ENCODE peak calls at places on chromosome 15, in six cellular contexts. N is OCI-LY7, F is IMR-90, S is stomach, D is thoracic aorta, T is choroid plexus epithelial cell. P is an unnamed sample.

GRCh38 chr15:96274698-96275097 is 55.8 kb upstream of the NR2F2 start:
- DNase-seq in N (no peak), F (no peak), S (no peak), D (no peak), T (peak), P (no peak)

GRCh38 chr15:65960586-65960985 is 91.3 kb downstream of the RAB11A start:
- DNase-seq in N (peak), F (no peak), S (no peak), D (no peak), T (no peak), P (no peak)

GRCh38 chr15:63803106-63803886 is 30.5 kb downstream of the HERC1 start:
- DNase-seq in N (no peak), F (no peak), S (no peak), D (no peak), T (no peak), P (no peak)

GRCh38 chr15:48400086-48400485 is 68.9 kb downstream of the DUT start:
- DNase-seq in N (no peak), F (peak), S (no peak), D (no peak), T (peak), P (no peak)

GRCh38 chr15:68229386-68230156 is at the start of gene CLN6:
- DNase-seq in N (peak), F (peak), S (peak), D (no peak), T (peak), P (peak)

GRCh38 chr15:61228025-61228901 is 839 bp downstream of the RORA start:
- DNase-seq in N (no peak), F (peak), S (no peak), D (no peak), T (peak), P (no peak)

GRCh38 chr15:64911317-64912186 is at the start of gene ANKDD1A:
- DNase-seq in N (peak), F (peak), S (peak), D (peak), T (peak), P (peak)

GRCh38 chr15:37084602-37085001 is 15.7 kb downstream of the MEIS2 start:
- DNase-seq in N (no peak), F (no peak), S (no peak), D (no peak), T (no peak), P (no peak)

GRCh38 chr15:25226360-25226759 is 212.5 kb downstream of the UBE3A start:
- DNase-seq in N (no peak), F (no peak), S (no peak), D (no peak), T (no peak), P (no peak)

GRCh38 chr15:51401872-51402517 is 60.5 kb downstream of the GLDN start:
- DNase-seq in N (no peak), F (peak), S (peak), D (no peak), T (peak), P (peak)
- TF ChIP-seq CTCF in N (peak), F (peak), S (no peak), D (peak), T (peak), P (peak)

GRCh38 chr15:73630030-73630429 is 3.2 kb downstream of the NPTN start:
- DNase-seq in N (no peak), F (no peak), S (no peak), D (no peak), T (no peak), P (peak)
- H3K4me3 ChIP-seq in N (peak), F (no peak), S (no peak), D (no peak), T (no peak), P (no peak)

DNA sequence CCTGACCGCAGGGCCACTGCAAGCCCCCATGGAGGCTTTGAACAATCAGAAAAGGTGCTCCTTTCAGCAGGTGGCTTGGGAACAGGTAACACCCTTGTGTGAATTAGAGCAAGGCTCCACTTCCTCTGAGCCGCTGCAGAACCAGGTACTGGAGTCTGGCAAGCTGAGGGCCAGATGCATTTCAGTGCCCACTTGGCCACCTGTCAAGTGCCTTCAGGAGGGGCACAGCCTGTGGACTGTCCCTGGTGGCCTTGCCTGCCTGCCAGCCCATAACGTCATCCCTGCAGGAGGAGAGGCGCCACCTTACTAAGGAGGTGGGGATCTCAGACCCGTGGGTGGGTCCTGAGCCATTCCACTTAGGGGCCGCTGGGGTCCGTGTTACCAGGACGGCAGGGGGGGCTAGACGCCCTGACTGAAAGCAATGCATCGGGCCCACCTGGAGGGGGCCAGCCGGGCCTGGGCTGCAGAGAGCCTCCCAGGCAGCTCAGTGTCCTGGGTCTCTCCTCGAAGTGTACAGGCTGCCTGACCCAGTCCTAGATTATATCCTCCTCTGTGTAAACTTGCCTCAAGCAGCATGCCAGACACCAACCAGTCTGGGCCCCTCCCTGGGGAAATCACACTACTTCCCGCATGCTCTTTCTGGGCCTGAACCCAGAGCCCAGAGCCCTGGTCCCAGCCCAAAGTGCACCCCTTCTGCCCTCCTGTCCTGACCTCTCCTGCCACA is 16.1 kb downstream of the SPTBN5 start:
- DNase-seq in N (no peak), F (no peak), S (no peak), D (no peak), T (no peak), P (no peak)
- TF ChIP-seq CTCF in N (no peak), F (no peak), S (no peak), D (no peak), T (no peak), P (no peak)

DNA sequence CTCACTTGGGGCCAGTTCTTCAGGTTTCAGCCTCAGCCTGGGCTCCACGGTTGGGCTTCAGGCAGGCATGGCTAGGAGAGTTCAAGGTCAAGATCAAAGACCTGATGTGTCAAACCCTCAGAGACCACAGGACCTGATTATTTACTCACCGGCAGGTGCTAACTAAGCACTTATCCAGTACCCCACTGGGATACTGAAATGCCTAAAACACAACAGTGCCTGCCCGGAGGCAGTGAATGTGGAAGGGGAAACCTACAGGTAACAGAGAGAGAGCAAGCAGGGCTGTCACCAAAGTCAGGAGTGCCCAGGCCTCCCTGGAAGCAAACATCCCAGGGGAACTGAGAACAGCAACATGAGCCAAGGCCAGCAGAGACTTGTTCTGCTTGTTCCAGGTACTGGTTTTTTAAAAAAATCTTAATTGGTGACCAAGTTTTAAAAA is 6.7 kb downstream of the IDH2 start:
- DNase-seq in N (peak), F (no peak), S (peak), D (no peak), T (no peak), P (peak)
- H3K4me3 ChIP-seq in N (peak), F (no peak), S (no peak), D (no peak), T (no peak), P (peak)

GRCh38 chr15:40441012-40441735 is 421 bp downstream of the BAHD1 start:
- DNase-seq in N (peak), F (no peak), S (no peak), D (no peak), T (no peak), P (no peak)
- TF ChIP-seq CTCF in N (peak), F (peak), S (no peak), D (no peak), T (no peak), P (no peak)

P was measured in GM12865.